ENCODE peak calls at places on chromosomes 5 and 9, in six cellular contexts. O, C, Z, R, K and Q are unnamed samples.

GRCh38 chr5:171898379-171898778 is 108.1 kb downstream of the FBXW11 start:
- DNase-seq in O (no peak), C (no peak), Z (no peak), R (no peak), K (no peak), Q (no peak)

GRCh38 chr5:37272564-37272963 is 23.4 kb upstream of the CPLANE1 start:
- DNase-seq in O (peak; percentile 76), C (no peak), Z (no peak), R (no peak), K (peak; percentile 13), Q (peak; percentile 88)

GRCh38 chr5:96934291-96934694 is 1.6 kb upstream of the LNPEP start:
- DNase-seq in O (no peak), C (peak; percentile 3), Z (no peak), R (no peak), K (peak; percentile 30), Q (no peak)

GRCh38 chr9:2341956-2342355 is 279.6 kb upstream of the VLDLR start:
- DNase-seq in O (no peak), C (no peak), Z (no peak), R (no peak), K (no peak), Q (no peak)

GRCh38 chr5:96752341-96753016 is 55.3 kb downstream of the ERAP1 start:
- DNase-seq in O (no peak), C (peak; percentile 35), Z (no peak), R (peak; percentile 49), K (peak; percentile 65), Q (peak; percentile 65)

GRCh38 chr5:101626572-101626971 is 669.5 kb downstream of the SLCO4C1 start:
- DNase-seq in O (no peak), C (no peak), Z (no peak), R (no peak), K (no peak), Q (no peak)

GRCh38 chr5:173354645-173355044 is 26.4 kb upstream of the STC2 start:
- DNase-seq in O (no peak), C (no peak), Z (no peak), R (no peak), K (no peak), Q (no peak)

GRCh38 chr5:109907751-109908150 is 218.0 kb downstream of the MAN2A1 start:
- DNase-seq in O (no peak), C (peak; percentile 69), Z (no peak), R (no peak), K (no peak), Q (no peak)

DNA sequence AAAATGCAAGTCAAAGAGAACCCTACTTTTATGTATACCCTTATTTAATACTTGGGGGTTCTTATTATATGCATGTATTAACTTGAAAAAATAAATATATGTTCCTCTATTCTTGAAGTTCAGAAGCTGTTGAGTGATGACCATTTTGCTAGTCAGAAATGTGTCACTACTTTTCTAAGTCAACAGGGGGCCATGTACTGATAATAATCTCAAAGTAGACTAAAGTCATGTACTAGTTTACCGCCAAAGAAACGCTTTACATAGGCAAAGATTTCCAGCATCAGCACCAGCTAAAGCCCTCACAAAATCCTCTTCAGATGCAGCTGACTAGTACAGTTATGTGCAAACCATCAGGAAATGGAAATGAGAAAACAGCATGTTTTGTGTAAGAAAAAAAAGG is 5.7 kb upstream of the BHMT start:
- DNase-seq in O (no peak), C (no peak), Z (no peak), R (no peak), K (no peak), Q (no peak)
- TF ChIP-seq CTCF in O (no peak), C (no peak), Z (no peak), R (no peak), K (no peak), Q (no peak)

GRCh38 chr9:37311938-37312730 is 110.4 kb upstream of the GRHPR start:
- DNase-seq in O (no peak), C (no peak), Z (no peak), R (no peak), K (no peak), Q (no peak)

GRCh38 chr9:37309136-37309535 is 113.4 kb upstream of the GRHPR start:
- DNase-seq in O (no peak), C (no peak), Z (peak; percentile 61), R (peak; percentile 27), K (peak; percentile 8), Q (no peak)
- TF ChIP-seq CTCF in O (no peak), C (peak; percentile 35), Z (peak; percentile 76), R (peak; percentile 27), K (no peak), Q (no peak)

GRCh38 chr9:32940740-32941139 is 60.7 kb downstream of the APTX start:
- DNase-seq in O (no peak), C (no peak), Z (no peak), R (no peak), K (no peak), Q (no peak)

GRCh38 chr9:32942755-32943460 is 58.5 kb downstream of the APTX start:
- DNase-seq in O (no peak), C (no peak), Z (no peak), R (no peak), K (no peak), Q (no peak)

GRCh38 chr9:32939576-32939975 is 61.9 kb downstream of the APTX start:
- DNase-seq in O (no peak), C (no peak), Z (no peak), R (no peak), K (no peak), Q (no peak)
- TF ChIP-seq CTCF in O (no peak), C (no peak), Z (no peak), R (no peak), K (no peak), Q (no peak)

GRCh38 chr5:33968133-33969005 is 16.1 kb downstream of the SLC45A2 start:
- DNase-seq in O (no peak), C (no peak), Z (no peak), R (no peak), K (peak; percentile 6), Q (no peak)
- TF ChIP-seq CTCF in O (no peak), C (no peak), Z (no peak), R (no peak), K (no peak), Q (no peak)

DNA sequence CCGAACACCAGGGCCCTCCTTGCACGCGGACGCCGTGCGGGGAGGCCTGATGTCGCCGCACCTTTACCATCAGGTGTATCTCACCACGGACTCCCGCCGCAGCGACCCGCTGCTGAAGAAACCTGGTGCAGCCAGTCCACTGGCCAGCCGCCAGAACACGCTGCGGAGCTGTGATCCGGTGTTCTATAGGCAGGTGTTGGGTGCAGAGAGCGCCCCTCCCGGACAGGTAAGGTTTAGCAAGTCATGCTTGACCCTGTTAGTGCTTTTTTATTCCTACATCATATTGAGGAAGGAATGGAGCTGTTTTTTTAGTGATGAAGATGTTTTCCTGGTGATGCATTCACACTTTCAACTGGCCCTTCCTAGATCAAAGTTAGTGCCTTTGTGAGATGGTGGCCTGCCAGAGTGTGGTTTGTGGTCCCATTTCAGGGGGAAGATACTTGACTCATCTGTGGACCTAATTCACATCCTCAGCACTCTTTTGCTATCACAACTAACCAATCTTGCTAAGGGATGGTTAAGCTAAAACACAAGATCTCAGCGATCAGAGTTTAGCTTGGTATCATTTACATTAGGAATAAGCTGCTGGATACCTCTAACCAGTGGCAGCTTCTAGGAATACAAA is 2.7 kb downstream of the PCDHGC3 start:
- DNase-seq in O (peak; percentile 87), C (no peak), Z (no peak), R (no peak), K (no peak), Q (no peak)
- TF ChIP-seq CTCF in O (peak; percentile 36), C (peak; percentile 46), Z (no peak), R (peak; percentile 0), K (no peak), Q (no peak)

GRCh38 chr9:135799261-135799660 is 97.3 kb downstream of the KCNT1 start:
- DNase-seq in O (no peak), C (no peak), Z (no peak), R (no peak), K (no peak), Q (no peak)

GRCh38 chr9:135798303-135798585 is 96.3 kb downstream of the KCNT1 start:
- DNase-seq in O (no peak), C (no peak), Z (no peak), R (no peak), K (no peak), Q (no peak)

GRCh38 chr9:135796784-135797462 is 94.9 kb downstream of the KCNT1 start:
- DNase-seq in O (no peak), C (no peak), Z (no peak), R (no peak), K (no peak), Q (no peak)

GRCh38 chr9:135795391-135795790 is 93.4 kb downstream of the KCNT1 start:
- DNase-seq in O (no peak), C (no peak), Z (no peak), R (no peak), K (no peak), Q (no peak)

DNA sequence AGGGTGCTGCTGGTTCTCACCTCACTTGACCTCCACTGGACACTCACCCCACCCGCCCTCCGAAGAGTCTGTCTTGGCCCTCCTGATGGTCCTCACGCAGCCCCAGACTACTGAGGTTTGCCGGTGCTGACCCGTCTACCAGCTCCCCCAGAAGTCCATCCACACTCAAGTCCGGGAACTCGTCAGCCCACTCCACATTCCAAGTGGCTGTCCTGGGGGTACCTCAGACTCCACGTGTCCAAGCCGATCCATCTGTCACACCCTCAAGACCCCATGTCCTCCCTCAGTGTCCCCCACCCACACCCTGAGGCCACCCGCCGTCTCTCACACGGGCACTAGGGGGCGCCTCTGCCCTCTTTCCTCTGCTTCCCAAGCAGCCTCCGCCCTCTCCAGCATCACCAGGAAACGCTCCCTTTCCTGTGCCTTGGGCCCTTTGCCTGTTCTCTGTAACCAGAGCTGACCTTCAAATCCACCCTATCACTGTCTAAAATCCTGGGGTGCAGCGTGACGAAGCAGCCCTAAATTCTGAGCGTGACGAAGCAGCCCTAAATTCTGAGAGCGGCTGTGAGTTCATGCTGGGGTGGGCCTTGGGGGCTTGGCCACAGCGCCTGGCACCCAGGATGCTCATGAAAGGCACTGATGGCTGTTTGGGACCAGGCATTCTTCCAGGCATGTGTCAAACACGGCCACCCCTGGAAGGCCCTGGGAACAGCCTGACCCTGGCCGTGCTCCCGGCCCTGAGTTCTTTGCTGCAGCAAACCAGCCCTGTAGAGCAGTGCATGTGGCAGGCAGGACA is 95.7 kb downstream of the KCNT1 start:
- DNase-seq in O (no peak), C (no peak), Z (no peak), R (no peak), K (peak; percentile 71), Q (peak; percentile 52)
- TF ChIP-seq CTCF in O (peak; percentile 44), C (peak; percentile 78), Z (peak; percentile 43), R (peak; percentile 73), K (peak; percentile 58), Q (peak; percentile 50)